ENCODE peak calls at places on chromosomes 3 and 15, in four cellular contexts. N is upper lobe of left lung, W is stomach, A is esophagus muscularis mucosa. Y is an unnamed sample.

GRCh38 chr3:143464850-143465249 is 345.3 kb downstream of the CHST2 start:
- DNase-seq in N (peak; percentile 56), W (no peak), A (no peak), Y (peak; percentile 31)

GRCh38 chr3:195441476-195441970 is 1.3 kb downstream of the ACAP2 start:
- DNase-seq in N (no peak), W (no peak), A (no peak), Y (no peak)

GRCh38 chr15:40217166-40217785 is 21.6 kb upstream of the PAK6 start:
- DNase-seq in N (no peak), W (peak; percentile 46), A (no peak), Y (no peak)

GRCh38 chr3:153080778-153081240 is 81.2 kb upstream of the RAP2B start:
- DNase-seq in N (no peak), W (no peak), A (no peak), Y (no peak)

GRCh38 chr3:172709776-172710708 is 825 bp downstream of the NCEH1 start:
- DNase-seq in N (no peak), W (peak; percentile 41), A (no peak), Y (no peak)

GRCh38 chr15:39553947-39554731 is 26.7 kb upstream of the THBS1 start:
- DNase-seq in N (no peak), W (no peak), A (no peak), Y (no peak)

GRCh38 chr3:133570937-133571320 is 2.6 kb upstream of the CDV3 start:
- DNase-seq in N (no peak), W (no peak), A (no peak), Y (no peak)

GRCh38 chr3:7436542-7436941 is 575.6 kb downstream of the GRM7 start:
- DNase-seq in N (no peak), W (no peak), A (no peak), Y (no peak)

GRCh38 chr3:194325424-194326165 is 25.5 kb downstream of the CPN2 start:
- DNase-seq in N (no peak), W (no peak), A (no peak), Y (no peak)

GRCh38 chr15:90097475-90097874 is 4.8 kb downstream of the IDH2 start:
- DNase-seq in N (no peak), W (no peak), A (no peak), Y (no peak)

GRCh38 chr3:141384157-141384556 is 15.9 kb downstream of the ZBTB38 start:
- DNase-seq in N (no peak), W (no peak), A (no peak), Y (no peak)

GRCh38 chr3:114879059-114880031 is 267.7 kb downstream of the ZBTB20 start:
- DNase-seq in N (no peak), W (no peak), A (no peak), Y (peak; percentile 4)

GRCh38 chr3:45547764-45548683 is 46.5 kb upstream of the LIMD1 start:
- DNase-seq in N (no peak), W (no peak), A (no peak), Y (no peak)

GRCh38 chr3:26368312-26368711 is 254.3 kb upstream of the LRRC3B start:
- DNase-seq in N (no peak), W (no peak), A (no peak), Y (no peak)

GRCh38 chr3:59573911-59574310 is 524.1 kb upstream of the CFAP20DC start:
- DNase-seq in N (no peak), W (no peak), A (no peak), Y (no peak)

GRCh38 chr3:72627276-72627675 is 221.0 kb downstream of the SHQ1 start:
- DNase-seq in N (no peak), W (no peak), A (no peak), Y (no peak)

GRCh38 chr3:99776516-99777209 is 41.0 kb upstream of the CMSS1 start:
- DNase-seq in N (no peak), W (no peak), A (no peak), Y (no peak)

GRCh38 chr15:55587321-55588069 is 650 bp downstream of the PYGO1 start:
- DNase-seq in N (peak; percentile 87), W (no peak), A (no peak), Y (peak; percentile 47)

GRCh38 chr15:55588818-55589122 is 625 bp upstream of the PYGO1 start:
- DNase-seq in N (no peak), W (no peak), A (no peak), Y (no peak)

GRCh38 chr15:55589297-55589696 is 1.2 kb upstream of the PYGO1 start:
- DNase-seq in N (no peak), W (no peak), A (no peak), Y (no peak)

GRCh38 chr15:55586808-55587207 is 1.3 kb downstream of the PYGO1 start:
- DNase-seq in N (no peak), W (no peak), A (no peak), Y (no peak)

DNA sequence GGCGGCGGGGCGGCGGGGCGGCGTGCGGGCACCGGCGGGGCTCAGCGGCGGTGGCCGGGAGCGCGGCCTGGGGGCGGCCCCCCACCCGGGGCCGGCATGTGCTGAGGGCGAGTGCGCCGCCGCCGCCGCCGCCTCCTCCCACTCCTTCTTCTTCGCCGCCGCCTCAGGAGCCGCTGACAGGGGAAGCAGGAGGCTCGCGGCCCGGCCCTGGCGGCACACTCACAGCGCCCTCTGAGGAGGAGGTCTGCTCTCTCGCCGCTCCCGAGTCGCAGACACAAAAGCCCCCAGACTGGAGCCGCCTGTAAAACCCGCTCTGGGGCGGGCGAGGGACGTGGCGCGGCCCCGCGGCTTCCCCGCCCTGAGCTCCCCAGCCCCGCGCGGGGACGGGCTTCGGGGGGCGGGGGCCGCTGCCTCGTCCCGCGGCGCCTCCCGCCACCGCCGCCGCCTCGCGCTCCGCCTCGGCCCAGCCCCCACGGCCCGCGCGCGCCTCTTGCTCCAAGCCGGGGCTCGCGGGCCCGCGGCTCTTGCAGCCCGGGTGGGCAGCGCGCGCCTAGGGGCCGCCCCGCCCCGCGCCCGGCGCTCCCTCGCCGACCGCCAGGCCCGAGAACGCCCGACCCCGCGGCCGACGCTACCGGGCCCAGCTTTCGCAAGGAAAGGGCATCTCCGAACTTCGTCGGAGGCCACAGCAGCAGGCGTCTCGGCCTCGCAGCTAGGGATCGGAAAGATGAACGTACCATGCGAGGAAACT is at the start of gene PYGO1:
- DNase-seq in N (peak; percentile 93), W (peak; percentile 48), A (no peak), Y (peak; percentile 49)
- TF ChIP-seq POLR2A in N (no peak), W (no peak), A (no peak), Y (peak; percentile 31)

GRCh38 chr15:88913017-88913849 is at the start of gene MFGE8:
- DNase-seq in N (peak; percentile 95), W (peak; percentile 54), A (peak; percentile 96), Y (no peak)
- TF ChIP-seq POLR2A in N (no peak), W (no peak), A (peak; percentile 95), Y (peak; percentile 98)

DNA sequence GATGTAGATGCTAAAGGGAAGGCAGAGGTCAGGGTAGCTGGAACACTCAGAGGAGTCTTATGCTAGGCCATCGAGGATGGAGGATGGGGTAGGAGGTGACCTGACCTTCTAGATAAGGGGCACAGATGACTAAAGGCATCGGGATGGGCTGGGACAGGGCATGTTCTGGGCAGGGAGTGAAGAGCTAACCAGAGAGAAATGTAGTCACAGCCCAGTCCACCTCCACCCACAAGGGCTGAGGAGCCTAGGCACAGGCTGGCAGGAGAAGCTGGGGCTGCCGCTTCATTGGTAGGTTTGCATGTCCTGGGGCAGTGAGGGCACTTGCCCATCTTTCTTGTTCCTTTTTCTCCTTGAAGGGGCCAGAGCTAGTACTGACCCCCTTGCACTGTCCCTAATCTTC is 12.6 kb downstream of the CLK3 start:
- DNase-seq in N (no peak), W (no peak), A (no peak), Y (no peak)
- TF ChIP-seq POLR2A in N (no peak), W (no peak), A (no peak), Y (no peak)

GRCh38 chr3:160409812-160410610 is 10.6 kb downstream of the SMC4 start:
- DNase-seq in N (no peak), W (no peak), A (no peak), Y (no peak)
- TF ChIP-seq POLR2A in N (no peak), W (no peak), A (no peak), Y (no peak)

DNA sequence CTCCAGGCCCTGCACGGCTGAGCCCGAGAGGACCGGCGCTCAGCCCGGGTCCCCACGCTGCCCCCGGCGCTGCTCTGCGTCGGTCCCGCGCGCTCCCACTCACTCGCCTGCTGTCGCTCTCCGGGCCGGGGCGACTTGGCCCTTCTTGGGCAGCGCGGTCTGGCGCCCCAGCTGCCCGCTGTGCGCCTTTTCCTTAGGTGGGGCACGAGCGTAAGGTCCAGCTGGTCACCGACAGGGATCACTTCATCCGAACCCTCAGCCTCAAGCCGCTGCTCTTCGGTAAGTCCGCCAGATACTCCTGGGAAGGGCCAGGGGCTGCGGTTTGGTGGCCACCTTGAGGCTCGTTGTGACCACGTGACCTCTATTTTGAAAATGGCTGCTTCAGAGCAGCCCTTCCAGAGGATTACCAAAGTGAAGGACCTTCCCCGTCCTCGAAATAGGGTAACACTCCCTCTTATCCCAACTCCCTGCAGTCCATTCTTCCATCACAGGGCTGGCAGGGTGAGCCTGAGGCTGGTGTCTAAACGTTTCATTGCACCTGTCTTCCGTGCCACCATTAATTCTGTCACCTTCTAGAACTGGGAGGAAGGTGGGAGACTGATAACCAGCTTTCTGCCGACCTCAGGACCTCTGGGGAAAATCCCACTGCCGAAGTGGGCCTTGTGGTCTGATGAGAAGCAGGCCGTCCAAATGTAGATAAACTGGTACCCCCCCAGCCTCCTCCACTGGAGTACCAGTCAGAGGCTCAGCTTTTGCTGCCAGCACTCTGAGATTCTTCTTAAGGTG is 788 bp downstream of the P4HTM start:
- DNase-seq in N (peak; percentile 88), W (no peak), A (no peak), Y (no peak)
- TF ChIP-seq POLR2A in N (no peak), W (no peak), A (no peak), Y (no peak)

GRCh38 chr15:22939051-22939450 is 41.1 kb downstream of the CYFIP1 start:
- DNase-seq in N (peak; percentile 81), W (no peak), A (no peak), Y (no peak)
- TF ChIP-seq POLR2A in N (no peak), W (no peak), A (no peak), Y (no peak)

GRCh38 chr15:58257776-58258325 is 119.7 kb downstream of the AQP9 start:
- DNase-seq in N (no peak), W (no peak), A (peak; percentile 47), Y (no peak)
- TF ChIP-seq POLR2A in N (no peak), W (no peak), A (no peak), Y (no peak)

GRCh38 chr15:68991723-68992122 is 22.8 kb upstream of the NOX5 start:
- DNase-seq in N (peak; percentile 2), W (peak; percentile 70), A (peak; percentile 82), Y (no peak)
- TF ChIP-seq POLR2A in N (no peak), W (no peak), A (no peak), Y (no peak)

GRCh38 chr15:73048624-73049295 is 3.5 kb upstream of the NEO1 start:
- DNase-seq in N (no peak), W (no peak), A (no peak), Y (no peak)

GRCh38 chr15:73049564-73050215 is 2.6 kb upstream of the NEO1 start:
- DNase-seq in N (no peak), W (no peak), A (no peak), Y (no peak)

GRCh38 chr15:73051811-73052678 is at the start of gene NEO1:
- DNase-seq in N (peak; percentile 97), W (peak; percentile 89), A (peak; percentile 93), Y (peak; percentile 41)

GRCh38 chr15:73051402-73051810 is 857 bp upstream of the NEO1 start:
- DNase-seq in N (peak; percentile 93), W (peak; percentile 68), A (no peak), Y (no peak)

GRCh38 chr15:73050561-73051297 is 1.5 kb upstream of the NEO1 start:
- DNase-seq in N (no peak), W (no peak), A (no peak), Y (no peak)
- TF ChIP-seq POLR2A in N (no peak), W (no peak), A (no peak), Y (no peak)